ENCODE peak calls at places on chromosomes 1 and 21, in six cellular contexts. A is stomach, T is esophagus squamous epithelium, G is psoas muscle, O is transverse colon, J is iPS DF 6.9. D is an unnamed sample.

GRCh38 chr1:37901191-37901892 is 42.0 kb upstream of the MTF1 start:
- DNase-seq in G (no peak), O (no peak), A (no peak), J (no peak), T (no peak), D (no peak)

GRCh38 chr1:67451815-67452214 is 21.6 kb upstream of the SERBP1 start:
- DNase-seq in J (no peak), T (no peak), A (no peak), G (no peak), O (no peak), D (no peak)

GRCh38 chr1:45922374-45922773 is 119.0 kb downstream of the MAST2 start:
- DNase-seq in O (no peak), A (no peak), G (no peak), T (no peak), J (no peak), D (no peak)

GRCh38 chr1:87109012-87109411 is 194.6 kb downstream of the HS2ST1 start:
- DNase-seq in A (no peak), T (no peak), J (no peak), G (no peak), O (no peak), D (no peak)

GRCh38 chr1:200231787-200232222 is 178.0 kb downstream of the ZNF281 start:
- DNase-seq in O (no peak), A (no peak), J (no peak), G (no peak), T (no peak), D (peak; percentile 44)

GRCh38 chr1:150567341-150567716 is 12.1 kb downstream of the MCL1 start:
- DNase-seq in A (no peak), T (no peak), G (no peak), J (no peak), O (peak; percentile 40), D (no peak)

GRCh38 chr1:234776256-234776874 is 166.4 kb upstream of the IRF2BP2 start:
- DNase-seq in A (peak; percentile 29), G (no peak), O (no peak), T (no peak), J (no peak), D (no peak)

GRCh38 chr21:16020878-16021277 is 291.1 kb downstream of the USP25 start:
- DNase-seq in O (no peak), J (no peak), A (no peak), G (no peak), T (no peak), D (no peak)

GRCh38 chr1:177124578-177125278 is 39.8 kb downstream of the ASTN1 start:
- DNase-seq in O (no peak), G (no peak), A (no peak), T (no peak), J (no peak), D (no peak)

DNA sequence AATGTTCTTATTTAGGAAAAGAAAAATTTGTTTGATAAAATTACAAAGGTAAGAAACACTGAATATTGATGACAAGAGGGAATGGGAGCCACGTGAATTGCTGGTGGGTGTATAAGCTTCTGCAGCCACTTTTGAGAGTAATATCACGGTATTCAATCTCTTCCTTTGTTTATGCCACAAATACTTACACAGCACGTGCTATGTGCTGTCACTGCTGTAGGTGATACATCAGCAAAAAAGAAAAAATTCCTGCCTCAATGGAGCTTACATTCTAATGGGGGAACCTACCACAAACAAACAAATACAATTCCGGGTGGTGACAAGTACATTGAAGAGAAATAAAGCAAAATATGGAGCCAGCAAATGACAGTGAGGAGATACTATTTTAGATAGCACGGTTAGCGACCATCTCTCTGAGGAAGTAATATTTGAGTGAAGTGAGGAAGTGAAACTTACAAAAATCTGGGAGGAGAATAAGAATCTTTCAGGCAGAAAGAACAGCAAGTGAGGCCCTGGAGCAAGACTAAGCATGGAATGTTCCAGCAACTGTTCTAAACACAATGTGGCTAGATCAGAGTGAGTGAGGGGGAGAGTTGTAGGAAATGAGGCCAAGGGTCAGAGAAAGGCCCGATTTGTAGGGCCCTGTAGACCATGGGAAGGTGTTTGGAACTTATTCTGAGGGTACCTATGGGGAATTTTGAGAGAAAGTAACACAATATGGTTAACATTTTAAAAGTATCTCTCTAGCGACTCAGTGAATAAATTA is 2.6 kb upstream of the FCRLB start:
- DNase-seq in A (no peak), T (no peak), O (no peak), J (no peak), G (no peak), D (no peak)
- H3K27ac ChIP-seq in A (no peak overlapping the region), T (no peak overlapping the region), O (no peak overlapping the region), J (no peak overlapping the region), G (no peak overlapping the region), D (no peak overlapping the region)

DNA sequence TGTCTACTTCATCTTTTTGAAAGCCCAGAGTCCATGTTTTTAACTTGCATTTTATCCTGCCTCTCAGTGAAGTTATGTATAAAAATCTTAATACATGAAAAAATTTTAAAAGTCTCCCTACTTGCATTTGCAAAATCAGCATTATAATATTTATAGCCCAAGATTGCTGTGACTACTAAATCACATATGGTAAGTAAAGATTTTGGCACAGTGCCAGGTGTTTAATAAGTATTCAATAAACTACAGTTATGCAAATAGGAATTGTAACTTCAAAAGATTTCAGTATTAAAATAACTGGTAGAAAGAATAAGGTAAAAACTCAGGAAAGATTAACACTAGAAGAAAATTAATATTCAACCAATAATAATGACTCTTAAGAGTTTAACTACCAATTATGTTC is 641.7 kb downstream of the LRRIQ3 start:
- DNase-seq in O (no peak), G (no peak), T (no peak), A (no peak), J (no peak), D (peak; percentile 65)
- H3K9me3 ChIP-seq in O (no peaks in the 10 kb centered on the region), G (no peaks in the 10 kb centered on the region), T (peaks cover 11% of the 10 kb centered on the region), A (peaks cover 11% of the 10 kb centered on the region), J (no peaks in the 10 kb centered on the region), D (no peaks in the 10 kb centered on the region)

DNA sequence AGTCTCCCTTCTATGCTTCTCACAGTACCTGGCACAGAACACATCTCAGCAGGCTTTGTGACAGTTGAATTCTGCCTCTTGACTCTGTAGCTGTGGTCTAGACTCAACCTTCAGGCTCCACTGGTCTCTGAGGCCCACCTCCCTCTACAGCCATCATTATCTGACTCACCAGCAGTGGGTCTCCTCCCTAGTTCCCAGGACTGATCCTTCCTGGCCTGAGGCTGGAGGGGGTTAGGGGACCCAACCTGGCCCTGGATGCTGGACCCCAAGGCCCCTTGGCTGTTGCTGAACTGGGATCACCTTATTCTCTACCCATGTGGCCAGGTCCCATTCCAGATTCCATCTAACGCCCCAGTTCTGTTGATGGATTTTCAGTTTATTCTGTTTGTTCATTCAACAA is 43.1 kb upstream of the FOXO6 start:
- DNase-seq in T (no peak), A (no peak), G (no peak), J (no peak), O (no peak), D (no peak)
- H3K4me3 ChIP-seq in T (no peak overlapping the region), A (no peak overlapping the region), G (no peak overlapping the region), J (no peak overlapping the region), O (no peak overlapping the region), D (no peak overlapping the region)

GRCh38 chr1:17287377-17287776 is 20.6 kb upstream of the PADI4 start:
- DNase-seq in J (no peak), G (no peak), O (no peak), A (no peak), T (no peak), D (peak; percentile 26)
- H3K27ac ChIP-seq in J (no peak overlapping the region), G (no peak overlapping the region), O (no peak overlapping the region), A (no peak overlapping the region), T (peak overlapping the region; percentile 1), D (peak overlapping the region; percentile 12)

GRCh38 chr1:4771721-4772120 is 117.3 kb downstream of the AJAP1 start:
- DNase-seq in J (no peak), O (no peak), G (no peak), A (no peak), T (no peak), D (no peak)
- H3K9me3 ChIP-seq in J (no peaks in the 10 kb centered on the region), O (no peaks in the 10 kb centered on the region), G (no peaks in the 10 kb centered on the region), A (no peaks in the 10 kb centered on the region), T (no peaks in the 10 kb centered on the region), D (no peaks in the 10 kb centered on the region)

GRCh38 chr1:43365678-43366077 is 2.1 kb downstream of the ELOVL1 start:
- DNase-seq in T (no peak), O (no peak), J (no peak), G (no peak), A (no peak), D (no peak)
- H3K4me3 ChIP-seq in T (peak overlapping the region; percentile 70), O (peak overlapping the region; percentile 75), J (no peak overlapping the region), G (no peak overlapping the region), A (peak overlapping the region; percentile 88), D (no peak overlapping the region)

GRCh38 chr1:203058674-203058931 is 27.2 kb downstream of the MYOG start:
- DNase-seq in G (no peak), J (no peak), O (no peak), T (no peak), A (no peak), D (no peak)
- H3K27ac ChIP-seq in G (no peak overlapping the region), J (no peak overlapping the region), O (no peak overlapping the region), T (no peak overlapping the region), A (no peak overlapping the region), D (no peak overlapping the region)

DNA sequence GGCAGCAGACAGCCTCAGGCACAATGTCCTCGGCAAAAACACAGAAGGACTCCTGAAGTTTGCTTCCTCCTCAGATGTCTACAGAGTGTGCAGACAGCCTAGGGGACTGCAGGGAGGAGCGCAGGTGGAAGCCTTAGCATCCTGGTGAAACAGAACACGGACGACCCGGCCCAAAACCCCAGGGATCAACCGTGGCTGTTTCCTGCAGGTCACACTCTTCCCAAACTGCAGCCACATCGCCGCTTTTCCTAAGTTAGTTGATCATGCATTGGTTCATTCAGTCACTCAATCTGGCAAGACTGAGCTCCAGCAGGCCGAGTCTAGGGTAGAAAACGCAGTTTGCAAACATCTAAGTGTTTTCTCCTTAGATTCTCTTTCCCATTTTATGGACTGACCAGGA is 33.4 kb downstream of the FHAD1 start:
- DNase-seq in G (no peak), A (no peak), O (no peak), J (no peak), T (no peak), D (no peak)
- H3K9me3 ChIP-seq in G (no peaks in the 10 kb centered on the region), A (no peaks in the 10 kb centered on the region), O (no peaks in the 10 kb centered on the region), J (no peaks in the 10 kb centered on the region), T (no peaks in the 10 kb centered on the region), D (no peaks in the 10 kb centered on the region)

DNA sequence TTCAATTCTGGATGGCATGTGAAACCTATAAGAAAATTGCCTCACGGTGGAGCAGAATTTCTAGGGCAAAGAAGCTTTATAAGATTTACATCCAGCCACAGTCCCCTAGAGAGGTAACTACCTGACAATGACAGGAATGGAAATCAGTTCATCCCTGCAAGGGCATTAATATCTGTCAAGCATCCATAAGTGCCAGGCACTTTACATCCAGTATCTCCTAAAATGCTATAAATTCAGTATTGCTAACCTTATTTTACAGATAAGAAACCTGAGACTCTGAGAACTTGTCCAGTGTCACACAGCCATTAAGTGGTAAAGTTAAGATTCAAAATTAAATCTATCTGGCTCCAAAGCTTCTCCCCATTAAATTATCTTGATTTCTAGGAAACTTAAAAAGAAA is 22.3 kb downstream of the RGS13 start:
- DNase-seq in J (no peak), A (no peak), G (no peak), T (no peak), O (no peak), D (no peak)
- H3K4me3 ChIP-seq in J (no peak overlapping the region), A (no peak overlapping the region), G (no peak overlapping the region), T (no peak overlapping the region), O (no peak overlapping the region), D (no peak overlapping the region)

DNA sequence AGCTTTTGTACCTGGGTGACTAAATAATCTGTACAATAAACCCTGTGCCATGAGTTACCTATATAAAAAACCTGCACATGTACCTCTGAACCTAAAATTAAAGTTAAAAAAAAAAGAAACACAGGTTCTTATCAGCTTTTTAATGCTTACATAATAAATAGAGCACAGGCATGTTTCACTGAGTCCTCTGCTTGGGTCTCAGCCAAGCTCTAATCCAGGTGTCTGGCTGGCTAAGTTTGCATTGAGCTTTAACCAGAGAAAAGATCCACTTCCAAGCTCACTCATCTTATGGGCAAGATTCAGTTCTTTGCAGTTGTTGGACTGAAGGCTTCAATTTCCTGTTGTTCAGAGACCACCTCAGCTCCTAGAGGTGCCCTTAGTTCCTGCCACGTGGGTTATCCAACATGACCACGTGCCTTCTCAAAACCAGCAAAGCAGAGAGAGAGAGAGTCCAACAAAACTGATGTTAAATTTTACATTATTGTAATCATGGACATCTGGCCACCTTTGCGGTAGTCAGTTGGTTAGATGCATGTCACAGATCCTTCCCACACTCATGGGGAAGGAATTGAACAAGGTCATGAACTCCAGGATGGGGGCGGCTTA is 68.2 kb upstream of the TMPRSS2 start:
- DNase-seq in T (no peak), O (no peak), J (no peak), G (no peak), A (peak; percentile 52), D (no peak)
- H3K27ac ChIP-seq in T (no peak overlapping the region), O (peak overlapping the region; percentile 77), J (no peak overlapping the region), G (no peak overlapping the region), A (no peak overlapping the region), D (no peak overlapping the region)